ENCODE peak calls at places on chromosomes 13 and 19, in nine cellular contexts. One of them, this sample, is unnamed.

GRCh38 chr19:50882188-50882587 is 8.9 kb downstream of the KLK2 start:
- DNase-seq in H7: no peak
- DNase-seq in substantia nigra: no peak
- DNase-seq in stimulated activated CD8-positive, alpha-beta memory T cell treated with anti-CD3 and anti-CD28 coated beads, Interleukin-15, amount 100 ng/mL, for 4 hours: no peak
- DNase-seq in AML-193: no peak
- DNase-seq in NCI-H774: no peak
- DNase-seq in NAMALWA: peak
- DNase-seq in foreskin melanocyte: no peak
- DNase-seq in mucosa of descending colon: no peak
- DNase-seq in this sample: no peak

GRCh38 chr13:51262501-51263211 is 40.5 kb downstream of the FAM124A start:
- DNase-seq in H7: no peak
- DNase-seq in substantia nigra: peak
- DNase-seq in stimulated activated CD8-positive, alpha-beta memory T cell treated with anti-CD3 and anti-CD28 coated beads, Interleukin-15, amount 100 ng/mL, for 4 hours: no peak
- DNase-seq in AML-193: no peak
- DNase-seq in NCI-H774: no peak
- DNase-seq in NAMALWA: peak
- DNase-seq in foreskin melanocyte: no peak
- DNase-seq in mucosa of descending colon: no peak
- DNase-seq in this sample: no peak

GRCh38 chr19:11296264-11296663 is 304 bp downstream of the TSPAN16 start:
- DNase-seq in H7: no peak
- DNase-seq in substantia nigra: no peak
- DNase-seq in stimulated activated CD8-positive, alpha-beta memory T cell treated with anti-CD3 and anti-CD28 coated beads, Interleukin-15, amount 100 ng/mL, for 4 hours: no peak
- DNase-seq in AML-193: peak
- DNase-seq in NCI-H774: no peak
- DNase-seq in NAMALWA: no peak
- DNase-seq in foreskin melanocyte: no peak
- DNase-seq in mucosa of descending colon: no peak
- DNase-seq in this sample: no peak

GRCh38 chr13:50085063-50085462 is 69.8 kb downstream of the KCNRG start:
- DNase-seq in H7: peak
- DNase-seq in substantia nigra: no peak
- DNase-seq in stimulated activated CD8-positive, alpha-beta memory T cell treated with anti-CD3 and anti-CD28 coated beads, Interleukin-15, amount 100 ng/mL, for 4 hours: no peak
- DNase-seq in AML-193: peak
- DNase-seq in NCI-H774: no peak
- DNase-seq in NAMALWA: peak
- DNase-seq in foreskin melanocyte: peak
- DNase-seq in mucosa of descending colon: no peak
- DNase-seq in this sample: no peak

GRCh38 chr13:40667622-40667978 is 1.2 kb upstream of the FOXO1 start:
- DNase-seq in H7: peak
- DNase-seq in substantia nigra: no peak
- DNase-seq in stimulated activated CD8-positive, alpha-beta memory T cell treated with anti-CD3 and anti-CD28 coated beads, Interleukin-15, amount 100 ng/mL, for 4 hours: no peak
- DNase-seq in AML-193: peak
- DNase-seq in NCI-H774: no peak
- DNase-seq in NAMALWA: no peak
- DNase-seq in foreskin melanocyte: no peak
- DNase-seq in mucosa of descending colon: peak
- DNase-seq in this sample: no peak

GRCh38 chr13:64755961-64756360 is 2474.2 kb downstream of the PCDH9 start:
- DNase-seq in H7: no peak
- DNase-seq in substantia nigra: no peak
- DNase-seq in stimulated activated CD8-positive, alpha-beta memory T cell treated with anti-CD3 and anti-CD28 coated beads, Interleukin-15, amount 100 ng/mL, for 4 hours: no peak
- DNase-seq in AML-193: no peak
- DNase-seq in NCI-H774: no peak
- DNase-seq in NAMALWA: no peak
- DNase-seq in foreskin melanocyte: no peak
- DNase-seq in mucosa of descending colon: no peak
- DNase-seq in this sample: no peak

GRCh38 chr13:93771782-93772181 is 545.2 kb downstream of the GPC6 start:
- DNase-seq in H7: no peak
- DNase-seq in substantia nigra: no peak
- DNase-seq in stimulated activated CD8-positive, alpha-beta memory T cell treated with anti-CD3 and anti-CD28 coated beads, Interleukin-15, amount 100 ng/mL, for 4 hours: no peak
- DNase-seq in AML-193: no peak
- DNase-seq in NCI-H774: no peak
- DNase-seq in NAMALWA: no peak
- DNase-seq in foreskin melanocyte: no peak
- DNase-seq in mucosa of descending colon: no peak
- DNase-seq in this sample: no peak

GRCh38 chr13:112346899-112347229 is 29.3 kb upstream of the SPACA7 start:
- DNase-seq in H7: peak
- DNase-seq in substantia nigra: no peak
- DNase-seq in stimulated activated CD8-positive, alpha-beta memory T cell treated with anti-CD3 and anti-CD28 coated beads, Interleukin-15, amount 100 ng/mL, for 4 hours: no peak
- DNase-seq in AML-193: no peak
- DNase-seq in NCI-H774: no peak
- DNase-seq in NAMALWA: no peak
- DNase-seq in foreskin melanocyte: no peak
- DNase-seq in mucosa of descending colon: no peak
- DNase-seq in this sample: no peak

GRCh38 chr13:109144693-109145437 is 515.5 kb downstream of the MYO16 start:
- DNase-seq in H7: no peak
- DNase-seq in substantia nigra: no peak
- DNase-seq in stimulated activated CD8-positive, alpha-beta memory T cell treated with anti-CD3 and anti-CD28 coated beads, Interleukin-15, amount 100 ng/mL, for 4 hours: no peak
- DNase-seq in AML-193: peak
- DNase-seq in NCI-H774: no peak
- DNase-seq in NAMALWA: no peak
- DNase-seq in foreskin melanocyte: no peak
- DNase-seq in mucosa of descending colon: no peak
- DNase-seq in this sample: no peak

GRCh38 chr13:95176611-95177259 is 124.5 kb downstream of the ABCC4 start:
- DNase-seq in H7: no peak
- DNase-seq in substantia nigra: no peak
- DNase-seq in stimulated activated CD8-positive, alpha-beta memory T cell treated with anti-CD3 and anti-CD28 coated beads, Interleukin-15, amount 100 ng/mL, for 4 hours: no peak
- DNase-seq in AML-193: no peak
- DNase-seq in NCI-H774: no peak
- DNase-seq in NAMALWA: no peak
- DNase-seq in foreskin melanocyte: no peak
- DNase-seq in mucosa of descending colon: no peak
- DNase-seq in this sample: no peak

GRCh38 chr13:60627071-60627686 is 230.2 kb downstream of the TDRD3 start:
- DNase-seq in H7: peak
- DNase-seq in substantia nigra: peak
- DNase-seq in stimulated activated CD8-positive, alpha-beta memory T cell treated with anti-CD3 and anti-CD28 coated beads, Interleukin-15, amount 100 ng/mL, for 4 hours: no peak
- DNase-seq in AML-193: peak
- DNase-seq in NCI-H774: no peak
- DNase-seq in NAMALWA: peak
- DNase-seq in foreskin melanocyte: peak
- DNase-seq in mucosa of descending colon: peak
- DNase-seq in this sample: peak

GRCh38 chr19:36573948-36574726 is 1.0 kb upstream of the ZNF529 start:
- DNase-seq in H7: no peak
- DNase-seq in substantia nigra: no peak
- DNase-seq in stimulated activated CD8-positive, alpha-beta memory T cell treated with anti-CD3 and anti-CD28 coated beads, Interleukin-15, amount 100 ng/mL, for 4 hours: no peak
- DNase-seq in AML-193: no peak
- DNase-seq in NCI-H774: no peak
- DNase-seq in NAMALWA: no peak
- DNase-seq in foreskin melanocyte: no peak
- DNase-seq in mucosa of descending colon: peak
- DNase-seq in this sample: no peak

GRCh38 chr13:73598021-73598712 is 536.0 kb downstream of the KLF12 start:
- DNase-seq in H7: no peak
- DNase-seq in substantia nigra: no peak
- DNase-seq in stimulated activated CD8-positive, alpha-beta memory T cell treated with anti-CD3 and anti-CD28 coated beads, Interleukin-15, amount 100 ng/mL, for 4 hours: no peak
- DNase-seq in AML-193: no peak
- DNase-seq in NCI-H774: no peak
- DNase-seq in NAMALWA: no peak
- DNase-seq in foreskin melanocyte: no peak
- DNase-seq in mucosa of descending colon: no peak
- DNase-seq in this sample: no peak